ENCODE peak calls at places on chromosome 1, in nine cellular contexts. J, M, Q, I, H, W, V, B and D are unnamed samples.

GRCh38 chr1:44688760-44689446 is 14.4 kb downstream of the ARMH1 start:
- DNase-seq in W (no peak), H (no peak), Q (no peak), M (no peak), I (no peak), V (no peak), J (no peak), B (no peak), D (no peak)

GRCh38 chr1:93676424-93676823 is 5.2 kb downstream of the BCAR3 start:
- DNase-seq in H (no peak), W (no peak), J (no peak), V (no peak), Q (no peak), M (no peak), I (no peak), B (peak), D (no peak)

GRCh38 chr1:47411441-47411840 is 4.6 kb upstream of the FOXE3 start:
- DNase-seq in H (no peak), J (no peak), M (no peak), I (no peak), W (no peak), Q (no peak), V (no peak), B (no peak), D (no peak)

GRCh38 chr1:190908691-190909090 is 431.0 kb upstream of the BRINP3 start:
- DNase-seq in Q (no peak), I (no peak), V (no peak), B (peak), M (no peak), J (no peak), W (no peak), H (no peak), D (no peak)

GRCh38 chr1:74703386-74704182 is 29.3 kb downstream of the CRYZ start:
- DNase-seq in J (no peak), B (no peak), H (no peak), W (no peak), M (no peak), V (no peak), Q (no peak), I (no peak), D (no peak)

GRCh38 chr1:73593804-73594203 is 604.2 kb downstream of the LRRIQ3 start:
- DNase-seq in J (no peak), Q (no peak), I (no peak), H (no peak), B (peak), W (no peak), V (no peak), M (no peak), D (no peak)

GRCh38 chr1:48202030-48202752 is 20.3 kb upstream of the SLC5A9 start:
- DNase-seq in J (peak), V (no peak), B (peak), H (no peak), W (peak), I (peak), Q (peak), M (peak), D (peak)

GRCh38 chr1:36729716-36730510 is 247.2 kb upstream of the CSF3R start:
- DNase-seq in H (no peak), J (no peak), Q (no peak), W (no peak), M (no peak), V (no peak), I (no peak), B (no peak), D (no peak)

GRCh38 chr1:178599745-178600144 is 86.8 kb downstream of the TEX35 start:
- DNase-seq in I (no peak), J (no peak), M (no peak), B (no peak), Q (no peak), W (no peak), H (no peak), V (no peak), D (no peak)

GRCh38 chr1:39110882-39111281 is 84.7 kb downstream of the NDUFS5 start:
- DNase-seq in J (no peak), H (no peak), V (no peak), B (peak), W (no peak), I (no peak), M (no peak), Q (no peak), D (no peak)

GRCh38 chr1:209485167-209485566 is 98.3 kb upstream of the CAMK1G start:
- DNase-seq in J (peak), W (no peak), Q (no peak), I (no peak), B (peak), M (no peak), V (no peak), H (no peak), D (no peak)

GRCh38 chr1:31111290-31111951 is 45.9 kb upstream of the PUM1 start:
- DNase-seq in W (no peak), Q (no peak), I (no peak), J (no peak), V (peak), M (no peak), B (peak), H (peak), D (no peak)

GRCh38 chr1:193471981-193472380 is 285.6 kb upstream of the B3GALT2 start:
- DNase-seq in H (no peak), Q (no peak), J (no peak), W (no peak), I (no peak), M (no peak), B (peak), V (no peak), D (no peak)

GRCh38 chr1:156676820-156677615 is at the start of gene NES:
- DNase-seq in I (no peak), H (no peak), W (no peak), Q (no peak), V (no peak), B (peak), J (peak), M (no peak), D (no peak)

GRCh38 chr1:166036092-166036491 is 130.7 kb downstream of the FAM78B start:
- DNase-seq in J (no peak), Q (no peak), V (no peak), B (no peak), I (no peak), H (no peak), M (no peak), W (no peak), D (no peak)

GRCh38 chr1:179083031-179083345 is 1.1 kb downstream of the TOR3A start:
- DNase-seq in Q (no peak), B (peak), H (no peak), I (no peak), J (no peak), V (no peak), W (peak), M (no peak), D (peak)

GRCh38 chr1:168138134-168138533 is 1.4 kb upstream of the GPR161 start:
- DNase-seq in V (no peak), I (no peak), J (no peak), Q (no peak), M (no peak), H (no peak), B (peak), W (no peak), D (no peak)

GRCh38 chr1:78254517-78254916 is 208.8 kb downstream of the GIPC2 start:
- DNase-seq in I (no peak), W (no peak), M (no peak), V (no peak), H (no peak), Q (no peak), J (no peak), B (peak), D (no peak)

GRCh38 chr1:233844275-233844674 is 60.2 kb upstream of the SLC35F3 start:
- DNase-seq in B (no peak), M (no peak), V (no peak), J (no peak), I (no peak), H (no peak), W (no peak), Q (no peak), D (no peak)

GRCh38 chr1:226149806-226150205 is 36.7 kb downstream of the ACBD3 start:
- DNase-seq in H (no peak), W (no peak), Q (no peak), I (no peak), M (no peak), J (no peak), B (no peak), V (no peak), D (no peak)

GRCh38 chr1:224751547-224752311 is 135.6 kb downstream of the CNIH3 start:
- DNase-seq in Q (no peak), J (no peak), I (no peak), H (no peak), M (no peak), V (no peak), B (no peak), W (no peak), D (no peak)

GRCh38 chr1:101013776-101014175 is 11.8 kb downstream of the DPH5 start:
- DNase-seq in J (no peak), V (no peak), H (no peak), M (no peak), Q (no peak), B (no peak), I (no peak), W (no peak), D (no peak)